ENCODE peak calls at places on chromosomes 2 and 18, in nine cellular contexts. Z, E, G, B, M, H, J, O and Y are unnamed samples.
A peak's percentile ranks its signal among the peaks of the same experiment; 100 is the strongest.

GRCh38 chr2:97995026-97995733 is 568 bp downstream of the TMEM131 start:
- DNase-seq in Z (no peak), E (peak; percentile 19), G (no peak), B (peak; percentile 65), M (peak; percentile 44), H (peak; percentile 81), J (peak; percentile 33), O (peak; percentile 83), Y (peak; percentile 76)

GRCh38 chr2:172813314-172813888 is 77.8 kb downstream of the RAPGEF4 start:
- DNase-seq in Z (no peak), E (peak; percentile 23), G (no peak), B (no peak), M (no peak), H (no peak), J (peak; percentile 29), O (no peak), Y (no peak)

GRCh38 chr2:216601632-216602409 is 31.4 kb upstream of the IGFBP2 start:
- DNase-seq in Z (no peak), E (no peak), G (no peak), B (no peak), M (no peak), H (no peak), J (no peak), O (no peak), Y (no peak)

GRCh38 chr2:198337368-198337767 is 533.0 kb downstream of the PLCL1 start:
- DNase-seq in Z (no peak), E (no peak), G (no peak), B (no peak), M (no peak), H (no peak), J (no peak), O (peak; percentile 28), Y (no peak)

GRCh38 chr18:10490401-10491289 is 35.2 kb upstream of the NAPG start:
- DNase-seq in Z (peak; percentile 93), E (peak; percentile 19), G (no peak), B (no peak), M (no peak), H (peak; percentile 91), J (no peak), O (peak; percentile 76), Y (no peak)

GRCh38 chr2:112682101-112682500 is 36.4 kb downstream of the SLC20A1 start:
- DNase-seq in Z (no peak), E (no peak), G (no peak), B (no peak), M (no peak), H (no peak), J (no peak), O (no peak), Y (no peak)

GRCh38 chr2:73257425-73258125 is 23.5 kb downstream of the CCT7 start:
- DNase-seq in Z (peak; percentile 36), E (no peak), G (no peak), B (no peak), M (no peak), H (no peak), J (no peak), O (no peak), Y (no peak)

GRCh38 chr2:148674063-148675020 is 29.8 kb downstream of the EPC2 start:
- DNase-seq in Z (peak; percentile 77), E (no peak), G (no peak), B (no peak), M (no peak), H (peak; percentile 57), J (no peak), O (peak; percentile 62), Y (no peak)

GRCh38 chr2:220185766-220186165 is 558.3 kb downstream of the SLC4A3 start:
- DNase-seq in Z (no peak), E (no peak), G (no peak), B (no peak), M (no peak), H (no peak), J (no peak), O (no peak), Y (no peak)

GRCh38 chr2:9422321-9423099 is 818 bp downstream of the ITGB1BP1 start:
- DNase-seq in Z (peak; percentile 85), E (peak; percentile 34), G (no peak), B (peak; percentile 62), M (peak; percentile 39), H (peak; percentile 38), J (peak; percentile 28), O (peak; percentile 47), Y (peak; percentile 72)

GRCh38 chr2:240324312-240325005 is 111.0 kb upstream of the GPC1 start:
- DNase-seq in Z (peak; percentile 28), E (no peak), G (no peak), B (no peak), M (peak; percentile 36), H (no peak), J (no peak), O (no peak), Y (no peak)

GRCh38 chr2:195330513-195330956 is 326.5 kb upstream of the SLC39A10 start:
- DNase-seq in Z (no peak), E (no peak), G (no peak), B (no peak), M (no peak), H (no peak), J (no peak), O (no peak), Y (no peak)

GRCh38 chr2:159875083-159875482 is 77.1 kb upstream of the CD302 start:
- DNase-seq in Z (no peak), E (no peak), G (no peak), B (no peak), M (no peak), H (no peak), J (no peak), O (no peak), Y (peak; percentile 45)

GRCh38 chr2:48356701-48357322 is 173.1 kb upstream of the STON1 start:
- DNase-seq in Z (no peak), E (no peak), G (no peak), B (no peak), M (no peak), H (peak; percentile 78), J (peak; percentile 77), O (no peak), Y (no peak)

GRCh38 chr2:32423536-32423935 is 66.7 kb downstream of the BIRC6 start:
- DNase-seq in Z (no peak), E (no peak), G (no peak), B (no peak), M (no peak), H (no peak), J (no peak), O (no peak), Y (no peak)

GRCh38 chr18:58848685-58849084 is 16.0 kb upstream of the ZNF532 start:
- DNase-seq in Z (peak; percentile 76), E (no peak), G (no peak), B (no peak), M (no peak), H (no peak), J (no peak), O (no peak), Y (no peak)

GRCh38 chr2:153101187-153101586 is 377.4 kb downstream of the RPRM start:
- DNase-seq in Z (no peak), E (no peak), G (no peak), B (no peak), M (no peak), H (no peak), J (no peak), O (no peak), Y (no peak)

GRCh38 chr2:104312684-104313083 is 541.2 kb upstream of the POU3F3 start:
- DNase-seq in Z (peak; percentile 72), E (no peak), G (no peak), B (no peak), M (no peak), H (no peak), J (no peak), O (peak; percentile 18), Y (no peak)
- TF ChIP-seq CTCF in Z (peak; percentile 63), E (no peak), G (no peak), B (no peak), M (no peak), H (no peak), J (no peak), O (peak; percentile 52), Y (no peak)

GRCh38 chr18:7021994-7022840 is 95.4 kb downstream of the LAMA1 start:
- DNase-seq in Z (no peak), E (no peak), G (no peak), B (no peak), M (no peak), H (peak; percentile 68), J (peak; percentile 20), O (peak; percentile 4), Y (no peak)
- TF ChIP-seq CTCF in Z (peak; percentile 60), E (no peak), G (peak; percentile 35), B (peak; percentile 38), M (peak; percentile 16), H (peak; percentile 70), J (peak; percentile 35), O (peak; percentile 30), Y (no peak)

DNA sequence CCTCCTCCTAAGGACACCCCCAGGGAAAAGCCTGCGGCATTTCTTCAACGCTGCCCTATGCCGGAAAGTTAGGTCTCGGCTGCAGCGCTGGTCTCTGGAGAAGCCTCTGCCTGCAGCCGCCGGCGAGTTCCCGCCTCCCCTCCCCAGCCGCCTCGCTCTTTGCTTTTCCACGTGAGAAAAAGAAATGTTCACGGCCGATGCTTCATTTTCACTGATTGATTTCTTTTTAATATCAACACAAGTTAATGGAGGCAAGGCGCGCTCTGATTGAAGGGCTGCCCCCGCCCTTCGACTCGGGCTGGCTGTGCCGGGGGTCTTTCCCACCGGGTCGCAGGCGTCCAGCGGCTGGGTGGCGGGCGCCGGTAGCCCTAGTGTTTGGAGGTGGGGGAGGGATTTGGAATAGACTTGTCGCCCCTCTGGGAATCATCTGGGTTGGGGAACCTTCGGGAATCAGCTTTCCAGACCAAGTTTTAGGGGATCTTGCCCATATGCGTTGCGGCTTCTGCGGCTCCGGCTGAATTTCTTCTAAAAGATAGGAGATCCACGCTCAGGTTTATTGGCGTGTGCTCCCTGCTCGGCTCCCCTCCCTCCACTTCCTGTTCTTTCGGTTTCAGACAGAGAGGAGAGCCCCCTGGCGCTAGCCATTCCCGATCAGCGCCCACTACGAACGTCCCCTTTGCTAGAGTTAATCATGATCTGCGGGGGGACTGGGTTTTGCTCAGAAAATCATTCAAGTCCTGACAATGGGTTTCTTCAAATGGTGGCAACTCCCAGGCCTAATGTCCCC is 4.1 kb downstream of the NRP2 start:
- DNase-seq in Z (peak; percentile 80), E (no peak), G (no peak), B (no peak), M (no peak), H (no peak), J (no peak), O (peak; percentile 59), Y (no peak)
- TF ChIP-seq CTCF in Z (peak; percentile 61), E (no peak), G (no peak), B (no peak), M (no peak), H (no peak), J (peak; percentile 30), O (peak; percentile 42), Y (no peak)

DNA sequence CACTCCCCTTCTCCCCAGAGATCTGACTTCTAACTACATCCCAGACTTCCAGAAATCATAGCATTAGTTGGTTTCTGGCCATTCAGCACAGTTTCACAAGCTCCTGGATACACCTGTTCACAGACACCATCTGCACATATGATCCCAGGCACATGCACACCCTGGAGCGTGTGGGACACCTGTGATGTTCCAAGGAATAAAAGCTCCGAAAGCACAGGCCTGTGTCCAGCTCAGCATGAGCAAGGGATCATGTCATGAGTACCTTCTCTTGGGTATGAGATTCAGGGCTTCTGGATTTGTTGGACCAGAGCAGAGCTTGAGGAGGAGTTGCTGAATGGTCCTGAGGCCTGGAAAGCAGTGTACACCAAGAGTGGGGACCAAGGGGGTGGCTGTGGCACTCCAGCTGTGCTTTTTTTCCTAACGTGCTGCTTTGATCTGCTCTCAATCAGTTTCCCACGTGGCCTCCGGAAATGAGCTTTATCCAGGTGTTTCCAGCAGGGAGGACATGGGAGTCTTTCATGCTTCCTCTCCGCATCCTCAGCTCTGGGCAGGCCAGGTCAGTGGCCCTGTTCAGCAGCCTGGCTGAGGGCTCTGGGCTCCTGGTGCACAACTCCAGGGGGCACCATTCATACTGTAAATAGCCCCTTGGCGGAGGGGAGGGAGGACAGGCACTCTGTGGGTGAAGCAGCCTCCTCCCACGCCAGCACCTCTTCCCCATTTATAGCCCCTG is 1.8 kb downstream of the DYSF start:
- DNase-seq in Z (peak; percentile 69), E (no peak), G (no peak), B (no peak), M (no peak), H (no peak), J (no peak), O (no peak), Y (no peak)
- TF ChIP-seq CTCF in Z (peak; percentile 45), E (no peak), G (no peak), B (no peak), M (no peak), H (no peak), J (no peak), O (no peak), Y (no peak)